ENCODE peak calls at places on chromosomes 13 and 19, in five cellular contexts. Q, D, Y, E and P are unnamed samples.

GRCh38 chr13:40271511-40271910 is 394.9 kb downstream of the FOXO1 start:
- DNase-seq in Q (peak), E (no peak), D (no peak), Y (no peak), P (no peak)

GRCh38 chr13:105991622-105992254 is 543.7 kb downstream of the EFNB2 start:
- DNase-seq in D (peak), Y (peak), E (no peak), Q (no peak), P (no peak)

GRCh38 chr13:31107109-31107508 is 54.6 kb downstream of the HSPH1 start:
- DNase-seq in Y (no peak), Q (no peak), D (no peak), E (no peak), P (no peak)

GRCh38 chr19:15563325-15563794 is 51.7 kb upstream of the CYP4F8 start:
- DNase-seq in D (peak), E (no peak), Y (no peak), Q (no peak), P (no peak)

GRCh38 chr13:111402441-111402840 is 82.0 kb downstream of the TEX29 start:
- DNase-seq in E (no peak), Q (no peak), Y (no peak), D (no peak), P (no peak)

GRCh38 chr13:40207110-40207478 is 459.3 kb downstream of the FOXO1 start:
- DNase-seq in Y (no peak), Q (no peak), E (no peak), D (no peak), P (no peak)

GRCh38 chr19:48760514-48761221 is 5.3 kb downstream of the FGF21 start:
- DNase-seq in E (no peak), Y (no peak), Q (peak), D (no peak), P (no peak)

GRCh38 chr19:12984683-12985048 is 10.6 kb upstream of the NFIX start:
- DNase-seq in Q (no peak), E (no peak), D (no peak), Y (no peak), P (no peak)

GRCh38 chr13:113746143-113746525 is 12.9 kb upstream of the TMEM255B start:
- DNase-seq in Y (no peak), D (no peak), Q (no peak), E (no peak), P (no peak)